ENCODE peak calls at places on chromosomes 3 and 15, in seven cellular contexts. L is occipital lobe, I is T-helper 2 cell, P is cardiac fibroblast, V is H1, M is SJSA1, A is nephron progenitor cell. B is an unnamed sample.

GRCh38 chr15:67130166-67130565 is 64.8 kb downstream of the SMAD3 start:
- DNase-seq in L (no peak), I (no peak), P (no peak), V (no peak), M (no peak), A (no peak), B (no peak)

GRCh38 chr3:168117853-168118313 is 22.2 kb upstream of the GOLIM4 start:
- DNase-seq in L (no peak), I (no peak), P (peak), V (no peak), M (peak), A (no peak), B (no peak)

GRCh38 chr15:85421116-85421925 is 40.9 kb downstream of the AKAP13 start:
- DNase-seq in L (no peak), I (peak), P (peak), V (no peak), M (no peak), A (no peak), B (no peak)

GRCh38 chr3:76646921-76647562 is 392.9 kb upstream of the ROBO2 start:
- DNase-seq in L (no peak), I (no peak), P (no peak), V (peak), M (no peak), A (peak), B (no peak)

GRCh38 chr15:96431787-96432186 is 101.3 kb downstream of the NR2F2 start:
- DNase-seq in L (no peak), I (no peak), P (no peak), V (no peak), M (no peak), A (no peak), B (no peak)

GRCh38 chr3:9779721-9780450 is 10.1 kb upstream of the CAMK1 start:
- DNase-seq in L (no peak), I (peak), P (no peak), V (no peak), M (peak), A (no peak), B (no peak)

GRCh38 chr3:158713094-158713499 is 19.2 kb downstream of the RARRES1 start:
- DNase-seq in L (no peak), I (no peak), P (no peak), V (no peak), M (no peak), A (no peak), B (no peak)

GRCh38 chr3:12954891-12955650 is 113.7 kb upstream of the RPL32 start:
- DNase-seq in L (peak), I (no peak), P (peak), V (no peak), M (no peak), A (no peak), B (no peak)

GRCh38 chr3:107847791-107848190 is 243.0 kb downstream of the CD47 start:
- DNase-seq in L (no peak), I (no peak), P (peak), V (no peak), M (no peak), A (no peak), B (no peak)

GRCh38 chr3:107753988-107754387 is 231.2 kb downstream of the BBX start:
- DNase-seq in L (no peak), I (no peak), P (no peak), V (no peak), M (no peak), A (no peak), B (no peak)

GRCh38 chr3:98223907-98224672 is 40.0 kb upstream of the OR5H6 start:
- DNase-seq in L (no peak), I (no peak), P (no peak), V (no peak), M (no peak), A (no peak), B (no peak)

GRCh38 chr3:116034797-116035196 is 410.5 kb downstream of the LSAMP start:
- DNase-seq in L (no peak), I (no peak), P (no peak), V (no peak), M (no peak), A (no peak), B (no peak)

GRCh38 chr3:193830791-193831191 is 237.8 kb downstream of the OPA1 start:
- DNase-seq in L (no peak), I (no peak), P (no peak), V (no peak), M (no peak), A (no peak), B (no peak)

B was measured in anterior cingulate cortex.